ENCODE peak calls at places on chromosomes 13 and 19, in six cellular contexts. One of them, this sample, is unnamed.

GRCh38 chr13:85486663-85487062 is 312.6 kb downstream of the SLITRK6 start:
- DNase-seq in thoracic aorta: no peak
- DNase-seq in sigmoid colon: no peak
- DNase-seq in lung: no peak
- DNase-seq in uterus: no peak
- DNase-seq in tibial nerve: no peak
- DNase-seq in this sample: no peak

GRCh38 chr13:48542581-48543341 is 9.9 kb upstream of the RCBTB2 start:
- DNase-seq in sigmoid colon: peak; percentile 81
- DNase-seq in tibial nerve: peak; percentile 46
- DNase-seq in lung: no peak
- DNase-seq in thoracic aorta: no peak
- DNase-seq in uterus: peak; percentile 47
- DNase-seq in this sample: peak; percentile 66

GRCh38 chr13:22915442-22916082 is 265.2 kb upstream of the SGCG start:
- DNase-seq in thoracic aorta: no peak
- DNase-seq in sigmoid colon: peak; percentile 85
- DNase-seq in tibial nerve: no peak
- DNase-seq in uterus: peak; percentile 54
- DNase-seq in lung: peak; percentile 55
- DNase-seq in this sample: peak; percentile 89

GRCh38 chr19:41064974-41065569 is 23.2 kb upstream of the CYP2A13 start:
- DNase-seq in tibial nerve: no peak
- DNase-seq in uterus: no peak
- DNase-seq in thoracic aorta: no peak
- DNase-seq in lung: no peak
- DNase-seq in sigmoid colon: no peak
- DNase-seq in this sample: peak; percentile 47

GRCh38 chr19:1267441-1268391 is 1.4 kb upstream of the CIRBP start:
- DNase-seq in lung: no peak
- DNase-seq in thoracic aorta: no peak
- DNase-seq in uterus: peak; percentile 65
- DNase-seq in sigmoid colon: peak; percentile 80
- DNase-seq in tibial nerve: no peak
- DNase-seq in this sample: no peak

GRCh38 chr19:1619094-1619439 is 13.8 kb upstream of the UQCR11 start:
- DNase-seq in thoracic aorta: no peak
- DNase-seq in lung: no peak
- DNase-seq in uterus: no peak
- DNase-seq in tibial nerve: no peak
- DNase-seq in sigmoid colon: no peak
- DNase-seq in this sample: no peak

GRCh38 chr19:14277608-14278007 is 71.6 kb upstream of the ADGRL1 start:
- DNase-seq in lung: no peak
- DNase-seq in thoracic aorta: no peak
- DNase-seq in sigmoid colon: no peak
- DNase-seq in tibial nerve: no peak
- DNase-seq in uterus: no peak
- DNase-seq in this sample: no peak

GRCh38 chr13:38527140-38527539 is 159.7 kb upstream of the FREM2 start:
- DNase-seq in uterus: no peak
- DNase-seq in tibial nerve: no peak
- DNase-seq in thoracic aorta: no peak
- DNase-seq in lung: no peak
- DNase-seq in sigmoid colon: no peak
- DNase-seq in this sample: no peak

GRCh38 chr19:48551437-48552302 is at the start of gene SULT2B1:
- DNase-seq in thoracic aorta: no peak
- DNase-seq in lung: peak; percentile 54
- DNase-seq in uterus: no peak
- DNase-seq in sigmoid colon: no peak
- DNase-seq in tibial nerve: no peak
- DNase-seq in this sample: no peak

GRCh38 chr19:8631425-8631819 is 989 bp downstream of the NFILZ start:
- DNase-seq in lung: no peak
- DNase-seq in uterus: peak; percentile 52
- DNase-seq in sigmoid colon: no peak
- DNase-seq in thoracic aorta: peak; percentile 35
- DNase-seq in tibial nerve: no peak
- DNase-seq in this sample: no peak

GRCh38 chr19:8511573-8512101 is 2.3 kb downstream of the ZNF414 start:
- DNase-seq in lung: no peak
- DNase-seq in tibial nerve: no peak
- DNase-seq in sigmoid colon: no peak
- DNase-seq in uterus: no peak
- DNase-seq in thoracic aorta: no peak
- DNase-seq in this sample: peak; percentile 34

GRCh38 chr19:2560369-2560768 is 84.4 kb downstream of the GADD45B start:
- DNase-seq in thoracic aorta: no peak
- DNase-seq in uterus: no peak
- DNase-seq in sigmoid colon: peak; percentile 53
- DNase-seq in tibial nerve: no peak
- DNase-seq in lung: no peak
- DNase-seq in this sample: no peak

GRCh38 chr19:33358408-33358807 is 15.1 kb upstream of the CEBPG start:
- DNase-seq in uterus: no peak
- DNase-seq in thoracic aorta: no peak
- DNase-seq in sigmoid colon: no peak
- DNase-seq in tibial nerve: no peak
- DNase-seq in lung: no peak
- DNase-seq in this sample: no peak

GRCh38 chr19:3142292-3142670 is 6.4 kb downstream of the GNA15 start:
- DNase-seq in thoracic aorta: no peak
- DNase-seq in tibial nerve: no peak
- DNase-seq in lung: no peak
- DNase-seq in uterus: no peak
- DNase-seq in sigmoid colon: no peak
- DNase-seq in this sample: no peak

GRCh38 chr19:19261350-19262189 is 11.5 kb downstream of the TM6SF2 start:
- DNase-seq in tibial nerve: no peak
- DNase-seq in thoracic aorta: no peak
- DNase-seq in sigmoid colon: no peak
- DNase-seq in uterus: no peak
- DNase-seq in lung: no peak
- DNase-seq in this sample: no peak

GRCh38 chr19:1054102-1055027 is 12.6 kb upstream of the ARHGAP45 start:
- DNase-seq in thoracic aorta: no peak
- DNase-seq in sigmoid colon: no peak
- DNase-seq in uterus: no peak
- DNase-seq in lung: no peak
- DNase-seq in tibial nerve: no peak
- DNase-seq in this sample: no peak

GRCh38 chr19:1172353-1173159 is 1.5 kb downstream of the SBNO2 start:
- DNase-seq in thoracic aorta: no peak
- DNase-seq in lung: no peak
- DNase-seq in tibial nerve: peak; percentile 61
- DNase-seq in sigmoid colon: peak; percentile 88
- DNase-seq in uterus: peak; percentile 65
- DNase-seq in this sample: peak; percentile 77

GRCh38 chr13:75016225-75016624 is 465.7 kb downstream of the TBC1D4 start:
- DNase-seq in uterus: no peak
- DNase-seq in thoracic aorta: no peak
- DNase-seq in lung: no peak
- DNase-seq in sigmoid colon: no peak
- DNase-seq in tibial nerve: no peak
- DNase-seq in this sample: no peak

GRCh38 chr19:47348819-47349795 is at the start of gene DHX34:
- DNase-seq in uterus: peak; percentile 99
- DNase-seq in lung: peak; percentile 98
- DNase-seq in sigmoid colon: peak; percentile 100
- DNase-seq in tibial nerve: peak; percentile 98
- DNase-seq in thoracic aorta: peak; percentile 94
- DNase-seq in this sample: peak; percentile 98

GRCh38 chr13:49444517-49445395 is 682 bp downstream of the SETDB2 start:
- DNase-seq in tibial nerve: peak; percentile 73
- DNase-seq in lung: no peak
- DNase-seq in thoracic aorta: no peak
- DNase-seq in uterus: peak; percentile 39
- DNase-seq in sigmoid colon: no peak
- DNase-seq in this sample: peak; percentile 69

GRCh38 chr13:50679321-50679720 is 164.2 kb downstream of the DLEU7 start:
- DNase-seq in thoracic aorta: no peak
- DNase-seq in tibial nerve: no peak
- DNase-seq in uterus: no peak
- DNase-seq in lung: no peak
- DNase-seq in sigmoid colon: no peak
- DNase-seq in this sample: no peak

GRCh38 chr19:18501832-18502231 is 20.0 kb downstream of the ELL start:
- DNase-seq in tibial nerve: no peak
- DNase-seq in thoracic aorta: no peak
- DNase-seq in lung: no peak
- DNase-seq in sigmoid colon: peak; percentile 89
- DNase-seq in uterus: no peak
- DNase-seq in this sample: peak; percentile 70

GRCh38 chr13:28094311-28094710 is 6.1 kb downstream of the FLT3 start:
- DNase-seq in sigmoid colon: no peak
- DNase-seq in uterus: no peak
- DNase-seq in lung: no peak
- DNase-seq in thoracic aorta: no peak
- DNase-seq in tibial nerve: no peak
- DNase-seq in this sample: no peak

GRCh38 chr13:42574011-42574410 is at the start of gene TNFSF11:
- DNase-seq in thoracic aorta: no peak
- DNase-seq in tibial nerve: no peak
- DNase-seq in sigmoid colon: no peak
- DNase-seq in lung: no peak
- DNase-seq in uterus: no peak
- DNase-seq in this sample: no peak

GRCh38 chr19:55452381-55453325 is 8.8 kb downstream of the ISOC2 start:
- DNase-seq in sigmoid colon: peak; percentile 88
- DNase-seq in uterus: peak; percentile 72
- DNase-seq in thoracic aorta: no peak
- DNase-seq in tibial nerve: peak; percentile 56
- DNase-seq in lung: peak; percentile 68
- DNase-seq in this sample: peak; percentile 81
- H3K4me3 ChIP-seq in sigmoid colon: peak overlapping the region; percentile 1
- H3K4me3 ChIP-seq in uterus: no peak overlapping the region
- H3K4me3 ChIP-seq in thoracic aorta: no peak overlapping the region
- H3K4me3 ChIP-seq in tibial nerve: peak overlapping the region; percentile 53
- H3K4me3 ChIP-seq in lung: no peak overlapping the region
- H3K4me3 ChIP-seq in this sample: peak overlapping the region; percentile 39

DNA sequence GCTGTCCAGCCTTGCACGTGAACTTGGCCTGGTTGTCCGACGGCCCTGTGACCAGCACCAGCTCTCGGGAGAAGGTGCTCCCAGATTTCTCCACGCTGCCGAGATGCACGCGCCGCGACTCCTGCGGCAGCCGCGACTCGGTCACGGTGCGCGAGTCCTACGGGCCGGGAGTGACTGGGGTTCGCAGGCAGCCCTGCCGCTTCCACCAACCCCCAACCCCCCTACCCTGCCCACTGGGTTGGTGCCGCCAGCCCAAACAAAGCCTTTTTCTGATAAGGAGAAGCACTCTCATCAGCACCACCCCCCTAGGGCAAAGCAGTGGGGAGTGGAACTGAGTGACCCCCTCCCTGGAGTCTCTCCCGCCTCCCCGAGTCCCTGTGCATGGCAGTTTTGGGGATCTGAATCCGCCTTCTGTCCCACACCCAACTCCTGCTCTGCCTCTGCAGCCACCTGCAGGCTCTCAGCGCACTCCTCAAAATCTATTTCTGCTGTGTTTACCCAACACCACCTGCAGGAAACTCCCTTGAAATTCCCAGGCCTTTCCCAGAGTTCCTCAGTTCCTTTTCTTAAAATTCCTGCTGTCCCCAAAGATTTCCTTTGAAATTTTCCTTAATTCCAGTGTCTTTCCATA is 6.2 kb downstream of the NPHS1 start:
- DNase-seq in sigmoid colon: no peak
- DNase-seq in thoracic aorta: no peak
- DNase-seq in lung: no peak
- DNase-seq in tibial nerve: no peak
- DNase-seq in uterus: no peak
- DNase-seq in this sample: no peak
- H3K27me3 ChIP-seq in sigmoid colon: peaks cover 91% of the 10 kb centered on the region
- H3K27me3 ChIP-seq in thoracic aorta: peaks cover 9% of the 10 kb centered on the region
- H3K27me3 ChIP-seq in lung: peaks cover 3% of the 10 kb centered on the region
- H3K27me3 ChIP-seq in tibial nerve: peaks cover 2% of the 10 kb centered on the region
- H3K27me3 ChIP-seq in uterus: peaks cover 16% of the 10 kb centered on the region
- H3K27me3 ChIP-seq in this sample: no peaks in the 10 kb centered on the region

GRCh38 chr13:73943965-73944233 is 190.3 kb downstream of the KLF12 start:
- DNase-seq in thoracic aorta: no peak
- DNase-seq in tibial nerve: no peak
- DNase-seq in lung: no peak
- DNase-seq in sigmoid colon: no peak
- DNase-seq in uterus: no peak
- DNase-seq in this sample: no peak

GRCh38 chr13:73945871-73946270 is 188.3 kb downstream of the KLF12 start:
- DNase-seq in tibial nerve: no peak
- DNase-seq in thoracic aorta: no peak
- DNase-seq in uterus: no peak
- DNase-seq in sigmoid colon: peak; percentile 77
- DNase-seq in lung: no peak
- DNase-seq in this sample: no peak

GRCh38 chr13:73945371-73945770 is 188.8 kb downstream of the KLF12 start:
- DNase-seq in uterus: no peak
- DNase-seq in sigmoid colon: no peak
- DNase-seq in tibial nerve: no peak
- DNase-seq in lung: no peak
- DNase-seq in thoracic aorta: no peak
- DNase-seq in this sample: no peak

GRCh38 chr13:73952683-73953082 is 181.5 kb downstream of the KLF12 start:
- DNase-seq in lung: no peak
- DNase-seq in thoracic aorta: no peak
- DNase-seq in tibial nerve: no peak
- DNase-seq in uterus: no peak
- DNase-seq in sigmoid colon: no peak
- DNase-seq in this sample: no peak

DNA sequence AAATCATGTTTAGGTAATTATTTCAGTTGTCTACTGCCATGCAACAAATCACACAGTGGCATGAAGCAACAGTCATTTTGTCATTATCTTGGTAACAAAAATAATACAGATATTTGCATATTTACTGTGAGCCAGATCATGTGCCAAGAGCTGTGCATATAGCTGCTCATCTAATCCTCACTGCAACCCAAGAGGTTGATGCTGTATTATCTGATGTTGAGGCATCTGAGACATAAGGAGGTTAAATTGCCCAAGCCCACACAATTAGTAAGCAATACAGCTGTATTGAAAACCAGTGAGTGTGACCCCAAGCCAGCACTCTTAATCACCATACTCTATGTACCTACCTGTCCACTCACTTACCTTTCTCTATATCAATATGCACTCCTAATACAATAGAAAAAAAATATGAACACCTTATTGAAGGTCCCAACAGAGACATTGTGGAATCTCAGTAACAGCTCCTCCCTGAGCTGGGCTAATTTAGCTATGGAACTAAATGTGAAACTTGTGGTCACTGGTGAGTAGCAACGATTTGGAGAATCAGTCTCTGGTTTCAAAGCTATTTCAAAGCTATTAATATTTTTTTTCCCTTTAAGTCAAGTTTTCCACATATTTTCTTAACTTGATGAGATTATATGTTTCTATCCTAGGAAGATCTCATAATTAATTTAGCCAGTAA is 185.2 kb downstream of the KLF12 start:
- DNase-seq in thoracic aorta: no peak
- DNase-seq in uterus: no peak
- DNase-seq in lung: no peak
- DNase-seq in tibial nerve: no peak
- DNase-seq in sigmoid colon: no peak
- DNase-seq in this sample: no peak
- H3K4me3 ChIP-seq in thoracic aorta: no peak overlapping the region
- H3K4me3 ChIP-seq in uterus: no peak overlapping the region
- H3K4me3 ChIP-seq in lung: no peak overlapping the region
- H3K4me3 ChIP-seq in tibial nerve: no peak overlapping the region
- H3K4me3 ChIP-seq in sigmoid colon: no peak overlapping the region
- H3K4me3 ChIP-seq in this sample: no peak overlapping the region

GRCh38 chr19:35853038-35853756 is 893 bp upstream of the NPHS1 start:
- DNase-seq in sigmoid colon: no peak
- DNase-seq in thoracic aorta: no peak
- DNase-seq in tibial nerve: no peak
- DNase-seq in lung: no peak
- DNase-seq in uterus: no peak
- DNase-seq in this sample: no peak
- H3K27me3 ChIP-seq in sigmoid colon: peaks cover 98% of the 10 kb centered on the region
- H3K27me3 ChIP-seq in thoracic aorta: peaks cover 10% of the 10 kb centered on the region
- H3K27me3 ChIP-seq in tibial nerve: no peaks in the 10 kb centered on the region
- H3K27me3 ChIP-seq in lung: peaks cover 6% of the 10 kb centered on the region
- H3K27me3 ChIP-seq in uterus: peaks cover 10% of the 10 kb centered on the region
- H3K27me3 ChIP-seq in this sample: no peaks in the 10 kb centered on the region

This sample was measured in testis.